ENCODE peak calls at places on chromosomes 4 and X, in ten cellular contexts. One of them, this sample, is unnamed.

GRCh38 chr4:54779797-54780196 is 122.0 kb downstream of the KIT start:
- DNase-seq in hypothalamus: no peak
- DNase-seq in RWPE2: no peak
- DNase-seq in NCI-H1105 treated with DMSO at 0.1 percent for 48 hours: no peak
- DNase-seq in T follicular helper cell: no peak
- DNase-seq in germinal center: no peak
- DNase-seq in fibroblast of lung: no peak
- DNase-seq in bronchial epithelial cell: no peak
- DNase-seq in ureter: no peak
- DNase-seq in HCT116: no peak
- DNase-seq in this sample: no peak

GRCh38 chr4:106796866-106797265 is 239.2 kb downstream of the DKK2 start:
- DNase-seq in hypothalamus: no peak
- DNase-seq in RWPE2: no peak
- DNase-seq in NCI-H1105 treated with DMSO at 0.1 percent for 48 hours: no peak
- DNase-seq in T follicular helper cell: no peak
- DNase-seq in germinal center: no peak
- DNase-seq in fibroblast of lung: no peak
- DNase-seq in bronchial epithelial cell: no peak
- DNase-seq in ureter: no peak
- DNase-seq in HCT116: no peak
- DNase-seq in this sample: no peak

GRCh38 chr4:24850669-24851068 is 55.3 kb downstream of the SOD3 start:
- DNase-seq in hypothalamus: no peak
- DNase-seq in RWPE2: no peak
- DNase-seq in NCI-H1105 treated with DMSO at 0.1 percent for 48 hours: no peak
- DNase-seq in T follicular helper cell: no peak
- DNase-seq in germinal center: no peak
- DNase-seq in fibroblast of lung: peak
- DNase-seq in bronchial epithelial cell: peak
- DNase-seq in ureter: no peak
- DNase-seq in HCT116: no peak
- DNase-seq in this sample: no peak

GRCh38 chr4:21304061-21304541 is 603.8 kb downstream of the PACRGL start:
- DNase-seq in hypothalamus: peak
- DNase-seq in RWPE2: no peak
- DNase-seq in NCI-H1105 treated with DMSO at 0.1 percent for 48 hours: peak
- DNase-seq in T follicular helper cell: no peak
- DNase-seq in germinal center: no peak
- DNase-seq in fibroblast of lung: no peak
- DNase-seq in bronchial epithelial cell: no peak
- DNase-seq in ureter: no peak
- DNase-seq in HCT116: no peak
- DNase-seq in this sample: no peak

GRCh38 chr4:128386761-128387599 is 99.4 kb upstream of the PGRMC2 start:
- DNase-seq in hypothalamus: peak
- DNase-seq in RWPE2: peak
- DNase-seq in NCI-H1105 treated with DMSO at 0.1 percent for 48 hours: peak
- DNase-seq in T follicular helper cell: no peak
- DNase-seq in germinal center: no peak
- DNase-seq in fibroblast of lung: peak
- DNase-seq in bronchial epithelial cell: peak
- DNase-seq in ureter: peak
- DNase-seq in HCT116: peak
- DNase-seq in this sample: peak

GRCh38 chrX:138917781-138918180 is 206.3 kb upstream of the FGF13 start:
- DNase-seq in hypothalamus: no peak
- DNase-seq in RWPE2: no peak
- DNase-seq in NCI-H1105 treated with DMSO at 0.1 percent for 48 hours: no peak
- DNase-seq in T follicular helper cell: no peak
- DNase-seq in germinal center: no peak
- DNase-seq in fibroblast of lung: peak
- DNase-seq in bronchial epithelial cell: peak
- DNase-seq in ureter: no peak
- DNase-seq in HCT116: no peak
- DNase-seq in this sample: no peak

GRCh38 chrX:52355108-52355507 is 13.7 kb upstream of the XAGE2 start:
- DNase-seq in hypothalamus: no peak
- DNase-seq in RWPE2: no peak
- DNase-seq in NCI-H1105 treated with DMSO at 0.1 percent for 48 hours: no peak
- DNase-seq in T follicular helper cell: no peak
- DNase-seq in germinal center: no peak
- DNase-seq in fibroblast of lung: no peak
- DNase-seq in bronchial epithelial cell: no peak
- DNase-seq in ureter: no peak
- DNase-seq in HCT116: no peak
- DNase-seq in this sample: no peak

GRCh38 chrX:102765794-102766193 is 45.3 kb downstream of the GPRASP3 start:
- DNase-seq in hypothalamus: no peak
- DNase-seq in RWPE2: no peak
- DNase-seq in NCI-H1105 treated with DMSO at 0.1 percent for 48 hours: no peak
- DNase-seq in T follicular helper cell: no peak
- DNase-seq in germinal center: no peak
- DNase-seq in fibroblast of lung: peak
- DNase-seq in bronchial epithelial cell: peak
- DNase-seq in ureter: no peak
- DNase-seq in HCT116: no peak
- DNase-seq in this sample: no peak

GRCh38 chr4:155468282-155468681 is 91.5 kb upstream of the MAP9 start:
- DNase-seq in hypothalamus: no peak
- DNase-seq in RWPE2: no peak
- DNase-seq in NCI-H1105 treated with DMSO at 0.1 percent for 48 hours: peak
- DNase-seq in T follicular helper cell: no peak
- DNase-seq in germinal center: no peak
- DNase-seq in fibroblast of lung: no peak
- DNase-seq in bronchial epithelial cell: peak
- DNase-seq in ureter: no peak
- DNase-seq in HCT116: no peak
- DNase-seq in this sample: no peak

GRCh38 chrX:24870143-24870542 is 145.6 kb downstream of the ARX start:
- DNase-seq in hypothalamus: no peak
- DNase-seq in RWPE2: no peak
- DNase-seq in NCI-H1105 treated with DMSO at 0.1 percent for 48 hours: no peak
- DNase-seq in T follicular helper cell: no peak
- DNase-seq in germinal center: no peak
- DNase-seq in fibroblast of lung: peak
- DNase-seq in bronchial epithelial cell: no peak
- DNase-seq in ureter: no peak
- DNase-seq in HCT116: no peak
- DNase-seq in this sample: no peak

GRCh38 chr4:10926025-10926424 is 241.5 kb upstream of the CLNK start:
- DNase-seq in hypothalamus: no peak
- DNase-seq in RWPE2: no peak
- DNase-seq in NCI-H1105 treated with DMSO at 0.1 percent for 48 hours: no peak
- DNase-seq in T follicular helper cell: no peak
- DNase-seq in germinal center: no peak
- DNase-seq in fibroblast of lung: peak
- DNase-seq in bronchial epithelial cell: peak
- DNase-seq in ureter: no peak
- DNase-seq in HCT116: no peak
- DNase-seq in this sample: no peak

GRCh38 chrX:40145670-40146470 is 48.1 kb upstream of the BCOR start:
- DNase-seq in hypothalamus: no peak
- DNase-seq in RWPE2: no peak
- DNase-seq in NCI-H1105 treated with DMSO at 0.1 percent for 48 hours: no peak
- DNase-seq in T follicular helper cell: no peak
- DNase-seq in germinal center: no peak
- DNase-seq in fibroblast of lung: no peak
- DNase-seq in bronchial epithelial cell: no peak
- DNase-seq in ureter: no peak
- DNase-seq in HCT116: no peak
- DNase-seq in this sample: no peak

GRCh38 chrX:19799319-19800182 is 87.8 kb downstream of the SH3KBP1 start:
- DNase-seq in hypothalamus: no peak
- DNase-seq in RWPE2: no peak
- DNase-seq in NCI-H1105 treated with DMSO at 0.1 percent for 48 hours: no peak
- DNase-seq in T follicular helper cell: peak
- DNase-seq in germinal center: no peak
- DNase-seq in fibroblast of lung: peak
- DNase-seq in bronchial epithelial cell: peak
- DNase-seq in ureter: no peak
- DNase-seq in HCT116: no peak
- DNase-seq in this sample: no peak

GRCh38 chr4:5126857-5127256 is 75.6 kb downstream of the STK32B start:
- DNase-seq in hypothalamus: no peak
- DNase-seq in RWPE2: no peak
- DNase-seq in NCI-H1105 treated with DMSO at 0.1 percent for 48 hours: no peak
- DNase-seq in T follicular helper cell: no peak
- DNase-seq in germinal center: no peak
- DNase-seq in fibroblast of lung: no peak
- DNase-seq in bronchial epithelial cell: no peak
- DNase-seq in ureter: no peak
- DNase-seq in HCT116: no peak
- DNase-seq in this sample: no peak

GRCh38 chr4:148539387-148539786 is 97.2 kb upstream of the NR3C2 start:
- DNase-seq in hypothalamus: no peak
- DNase-seq in RWPE2: no peak
- DNase-seq in NCI-H1105 treated with DMSO at 0.1 percent for 48 hours: no peak
- DNase-seq in T follicular helper cell: no peak
- DNase-seq in germinal center: no peak
- DNase-seq in fibroblast of lung: no peak
- DNase-seq in bronchial epithelial cell: no peak
- DNase-seq in ureter: no peak
- DNase-seq in HCT116: no peak
- DNase-seq in this sample: no peak

GRCh38 chr4:1608821-1609500 is 75.2 kb downstream of the FAM53A start:
- DNase-seq in hypothalamus: no peak
- DNase-seq in RWPE2: peak
- DNase-seq in NCI-H1105 treated with DMSO at 0.1 percent for 48 hours: no peak
- DNase-seq in T follicular helper cell: no peak
- DNase-seq in germinal center: no peak
- DNase-seq in fibroblast of lung: no peak
- DNase-seq in bronchial epithelial cell: no peak
- DNase-seq in ureter: no peak
- DNase-seq in HCT116: no peak
- DNase-seq in this sample: no peak

GRCh38 chr4:41814565-41814964 is 66.0 kb upstream of the PHOX2B start:
- DNase-seq in hypothalamus: no peak
- DNase-seq in RWPE2: no peak
- DNase-seq in NCI-H1105 treated with DMSO at 0.1 percent for 48 hours: no peak
- DNase-seq in T follicular helper cell: no peak
- DNase-seq in germinal center: no peak
- DNase-seq in fibroblast of lung: peak
- DNase-seq in bronchial epithelial cell: no peak
- DNase-seq in ureter: no peak
- DNase-seq in HCT116: no peak
- DNase-seq in this sample: no peak

GRCh38 chr4:55524844-55525571 is 21.7 kb downstream of the CLOCK start:
- DNase-seq in hypothalamus: no peak
- DNase-seq in RWPE2: no peak
- DNase-seq in NCI-H1105 treated with DMSO at 0.1 percent for 48 hours: no peak
- DNase-seq in T follicular helper cell: no peak
- DNase-seq in germinal center: no peak
- DNase-seq in fibroblast of lung: peak
- DNase-seq in bronchial epithelial cell: peak
- DNase-seq in ureter: no peak
- DNase-seq in HCT116: no peak
- DNase-seq in this sample: no peak

GRCh38 chrX:107710617-107711391 is 64.8 kb downstream of the TSC22D3 start:
- DNase-seq in hypothalamus: no peak
- DNase-seq in RWPE2: no peak
- DNase-seq in NCI-H1105 treated with DMSO at 0.1 percent for 48 hours: no peak
- DNase-seq in T follicular helper cell: peak
- DNase-seq in germinal center: peak
- DNase-seq in fibroblast of lung: peak
- DNase-seq in bronchial epithelial cell: peak
- DNase-seq in ureter: peak
- DNase-seq in HCT116: peak
- DNase-seq in this sample: no peak

GRCh38 chr4:139841464-139842195 is 176.0 kb downstream of the MGST2 start:
- DNase-seq in hypothalamus: no peak
- DNase-seq in RWPE2: no peak
- DNase-seq in NCI-H1105 treated with DMSO at 0.1 percent for 48 hours: peak
- DNase-seq in T follicular helper cell: no peak
- DNase-seq in germinal center: peak
- DNase-seq in fibroblast of lung: no peak
- DNase-seq in bronchial epithelial cell: no peak
- DNase-seq in ureter: no peak
- DNase-seq in HCT116: no peak
- DNase-seq in this sample: no peak

GRCh38 chrX:132218100-132218807 is 993 bp downstream of the RAP2C start:
- DNase-seq in hypothalamus: peak
- DNase-seq in RWPE2: peak
- DNase-seq in NCI-H1105 treated with DMSO at 0.1 percent for 48 hours: peak
- DNase-seq in T follicular helper cell: peak
- DNase-seq in germinal center: peak
- DNase-seq in fibroblast of lung: peak
- DNase-seq in bronchial epithelial cell: peak
- DNase-seq in ureter: peak
- DNase-seq in HCT116: peak
- DNase-seq in this sample: peak

GRCh38 chr4:102399021-102399420 is 53.7 kb upstream of the SLC39A8 start:
- DNase-seq in hypothalamus: no peak
- DNase-seq in RWPE2: no peak
- DNase-seq in NCI-H1105 treated with DMSO at 0.1 percent for 48 hours: no peak
- DNase-seq in T follicular helper cell: no peak
- DNase-seq in germinal center: no peak
- DNase-seq in fibroblast of lung: no peak
- DNase-seq in bronchial epithelial cell: no peak
- DNase-seq in ureter: no peak
- DNase-seq in HCT116: no peak
- DNase-seq in this sample: no peak

GRCh38 chr4:38565271-38566199 is 98.5 kb upstream of the KLF3 start:
- DNase-seq in hypothalamus: no peak
- DNase-seq in RWPE2: peak
- DNase-seq in NCI-H1105 treated with DMSO at 0.1 percent for 48 hours: peak
- DNase-seq in T follicular helper cell: no peak
- DNase-seq in germinal center: no peak
- DNase-seq in fibroblast of lung: peak
- DNase-seq in bronchial epithelial cell: peak
- DNase-seq in ureter: peak
- DNase-seq in HCT116: no peak
- DNase-seq in this sample: no peak

GRCh38 chr4:21011106-21011505 is 310.8 kb downstream of the PACRGL start:
- DNase-seq in hypothalamus: no peak
- DNase-seq in RWPE2: no peak
- DNase-seq in NCI-H1105 treated with DMSO at 0.1 percent for 48 hours: no peak
- DNase-seq in T follicular helper cell: no peak
- DNase-seq in germinal center: no peak
- DNase-seq in fibroblast of lung: peak
- DNase-seq in bronchial epithelial cell: no peak
- DNase-seq in ureter: no peak
- DNase-seq in HCT116: no peak
- DNase-seq in this sample: no peak

GRCh38 chrX:110406822-110407221 is 48.2 kb downstream of the RTL9 start:
- DNase-seq in hypothalamus: no peak
- DNase-seq in RWPE2: no peak
- DNase-seq in NCI-H1105 treated with DMSO at 0.1 percent for 48 hours: no peak
- DNase-seq in T follicular helper cell: no peak
- DNase-seq in germinal center: no peak
- DNase-seq in fibroblast of lung: no peak
- DNase-seq in bronchial epithelial cell: no peak
- DNase-seq in ureter: no peak
- DNase-seq in HCT116: no peak
- DNase-seq in this sample: no peak

GRCh38 chrX:10579018-10579752 is 41.2 kb downstream of the MID1 start:
- DNase-seq in hypothalamus: no peak
- DNase-seq in RWPE2: no peak
- DNase-seq in NCI-H1105 treated with DMSO at 0.1 percent for 48 hours: no peak
- DNase-seq in T follicular helper cell: no peak
- DNase-seq in germinal center: no peak
- DNase-seq in fibroblast of lung: peak
- DNase-seq in bronchial epithelial cell: peak
- DNase-seq in ureter: no peak
- DNase-seq in HCT116: peak
- DNase-seq in this sample: no peak

GRCh38 chr4:167897116-167897515 is 195.2 kb upstream of the ANXA10 start:
- DNase-seq in hypothalamus: no peak
- DNase-seq in RWPE2: peak
- DNase-seq in NCI-H1105 treated with DMSO at 0.1 percent for 48 hours: peak
- DNase-seq in T follicular helper cell: no peak
- DNase-seq in germinal center: no peak
- DNase-seq in fibroblast of lung: peak
- DNase-seq in bronchial epithelial cell: peak
- DNase-seq in ureter: peak
- DNase-seq in HCT116: peak
- DNase-seq in this sample: no peak

GRCh38 chr4:136009258-136009832 is 1522.9 kb downstream of the PCDH18 start:
- DNase-seq in hypothalamus: no peak
- DNase-seq in RWPE2: no peak
- DNase-seq in NCI-H1105 treated with DMSO at 0.1 percent for 48 hours: no peak
- DNase-seq in T follicular helper cell: no peak
- DNase-seq in germinal center: no peak
- DNase-seq in fibroblast of lung: no peak
- DNase-seq in bronchial epithelial cell: no peak
- DNase-seq in ureter: no peak
- DNase-seq in HCT116: no peak
- DNase-seq in this sample: no peak

This sample was measured in thoracic aorta.